ENCODE peak calls at places on chromosomes 12 and 14, in ten cellular contexts. K is NCI-H345; L is HuH-7; H is bronchial epithelial cell; V is NCI-H1105; C is T follicular helper cell; P is activated CD4-positive, alpha-beta T cell treated with anti-CD3 and anti-CD28 coated beads for 24 hours; F is H4; U is amygdala; X is nephron progenitor cell. N is an unnamed sample.
A peak's percentile ranks its signal among the peaks of the same experiment; 100 is the strongest.

GRCh38 chr14:21023817-21024667 is 819 bp downstream of the NDRG2 start:
- DNase-seq in K (no peak), L (no peak), H (no peak), V (no peak), C (no peak), P (no peak), F (no peak), U (no peak), X (no peak), N (no peak)

GRCh38 chr12:70590051-70590450 is 47.2 kb downstream of the PTPRB start:
- DNase-seq in K (peak; percentile 64), L (peak; percentile 61), H (peak; percentile 60), V (peak; percentile 68), C (peak; percentile 24), P (peak; percentile 48), F (peak; percentile 67), U (peak; percentile 20), X (peak; percentile 77), N (no peak)

GRCh38 chr14:24013654-24014514 is 25.2 kb downstream of the DHRS4L2 start:
- DNase-seq in K (peak; percentile 78), L (peak; percentile 75), H (peak; percentile 71), V (peak; percentile 79), C (peak; percentile 26), P (no peak), F (peak; percentile 61), U (no peak), X (peak; percentile 44), N (peak; percentile 11)

GRCh38 chr14:102088012-102088792 is 1.4 kb upstream of the HSP90AA1 start:
- DNase-seq in K (no peak), L (no peak), H (peak; percentile 49), V (no peak), C (peak; percentile 9), P (peak; percentile 61), F (no peak), U (peak; percentile 35), X (peak; percentile 36), N (no peak)

GRCh38 chr14:105491366-105492006 is 440 bp downstream of the TEDC1 start:
- DNase-seq in K (peak; percentile 68), L (peak; percentile 82), H (peak; percentile 48), V (peak; percentile 51), C (peak; percentile 86), P (peak; percentile 92), F (peak; percentile 36), U (no peak), X (peak; percentile 90), N (no peak)

GRCh38 chr14:92503756-92504491 is 9.7 kb upstream of the RIN3 start:
- DNase-seq in K (no peak), L (peak; percentile 75), H (peak; percentile 92), V (no peak), C (no peak), P (no peak), F (peak; percentile 53), U (no peak), X (no peak), N (no peak)

GRCh38 chr12:96743606-96744005 is 163.5 kb upstream of the NEDD1 start:
- DNase-seq in K (no peak), L (no peak), H (peak; percentile 23), V (no peak), C (no peak), P (no peak), F (no peak), U (no peak), X (no peak), N (no peak)

GRCh38 chr14:62626416-62626815 is 418.8 kb downstream of the KCNH5 start:
- DNase-seq in K (no peak), L (no peak), H (no peak), V (no peak), C (no peak), P (no peak), F (no peak), U (no peak), X (no peak), N (no peak)

GRCh38 chr12:99746538-99746937 is 99.0 kb downstream of the GARIN6 start:
- DNase-seq in K (no peak), L (peak; percentile 5), H (no peak), V (no peak), C (no peak), P (no peak), F (no peak), U (no peak), X (no peak), N (no peak)

GRCh38 chr14:45715946-45716345 is 462.9 kb upstream of the MIS18BP1 start:
- DNase-seq in K (no peak), L (no peak), H (peak; percentile 26), V (no peak), C (no peak), P (no peak), F (no peak), U (no peak), X (no peak), N (no peak)

GRCh38 chr12:9104087-9104486 is 11.6 kb downstream of the A2M start:
- DNase-seq in K (no peak), L (no peak), H (no peak), V (no peak), C (no peak), P (no peak), F (no peak), U (no peak), X (no peak), N (no peak)

GRCh38 chr14:46985529-46986137 is 334.1 kb upstream of the RPL10L start:
- DNase-seq in K (no peak), L (no peak), H (peak; percentile 95), V (no peak), C (no peak), P (no peak), F (no peak), U (no peak), X (no peak), N (no peak)

GRCh38 chr12:78119351-78119918 is 288.7 kb downstream of the NAV3 start:
- DNase-seq in K (no peak), L (no peak), H (peak; percentile 16), V (no peak), C (no peak), P (no peak), F (no peak), U (no peak), X (no peak), N (no peak)

N was measured in NCI-H510A.